ENCODE peak calls at places on chromosomes 13 and 19, in seven cellular contexts. H is head of caudate nucleus, Y is adrenal gland, D is WTC11, S is renal cortical epithelial cell, G is GDM1, U is fibroblast of lung. E is an unnamed sample.

GRCh38 chr13:109166807-109167206 is 537.4 kb downstream of the MYO16 start:
- DNase-seq in H (no peak), Y (no peak), D (no peak), S (no peak), G (no peak), U (peak; percentile 46), E (no peak)

GRCh38 chr13:113620036-113620435 is 35.5 kb downstream of the TFDP1 start:
- DNase-seq in H (no peak), Y (no peak), D (no peak), S (no peak), G (no peak), U (no peak), E (no peak)

GRCh38 chr13:40096357-40096911 is 441.0 kb downstream of the COG6 start:
- DNase-seq in H (no peak), Y (no peak), D (no peak), S (no peak), G (no peak), U (no peak), E (no peak)

GRCh38 chr19:50820549-50821247 is 2.9 kb downstream of the KLK1 start:
- DNase-seq in H (no peak), Y (no peak), D (no peak), S (no peak), G (no peak), U (no peak), E (peak; percentile 59)

GRCh38 chr13:102907886-102908515 is 62.2 kb downstream of the ERCC5 start:
- DNase-seq in H (no peak), Y (no peak), D (no peak), S (no peak), G (no peak), U (no peak), E (no peak)

GRCh38 chr13:95233026-95233635 is 68.1 kb downstream of the ABCC4 start:
- DNase-seq in H (no peak), Y (no peak), D (no peak), S (no peak), G (no peak), U (no peak), E (no peak)

GRCh38 chr13:100608906-100609305 is 20.3 kb upstream of the GGACT start:
- DNase-seq in H (no peak), Y (no peak), D (no peak), S (no peak), G (no peak), U (no peak), E (peak; percentile 73)

GRCh38 chr19:30567535-30568232 is 195.5 kb downstream of the ZNF536 start:
- DNase-seq in H (no peak), Y (peak; percentile 53), D (no peak), S (no peak), G (no peak), U (no peak), E (no peak)

GRCh38 chr13:111361046-111361872 is 40.8 kb downstream of the TEX29 start:
- DNase-seq in H (no peak), Y (no peak), D (no peak), S (no peak), G (no peak), U (no peak), E (no peak)

GRCh38 chr19:47598407-47599349 is 10.3 kb upstream of the BICRA start:
- DNase-seq in H (no peak), Y (peak; percentile 83), D (peak; percentile 76), S (peak; percentile 97), G (no peak), U (peak; percentile 96), E (no peak)

GRCh38 chr19:45254044-45254531 is 3.0 kb downstream of the MARK4 start:
- DNase-seq in H (no peak), Y (no peak), D (peak; percentile 39), S (no peak), G (no peak), U (no peak), E (no peak)

GRCh38 chr13:99686157-99686572 is 184.9 kb downstream of the TM9SF2 start:
- DNase-seq in H (no peak), Y (peak; percentile 86), D (peak; percentile 38), S (no peak), G (peak; percentile 7), U (no peak), E (no peak)

GRCh38 chr19:33399745-33400681 is 26.5 kb downstream of the CEBPG start:
- DNase-seq in H (no peak), Y (no peak), D (peak; percentile 21), S (no peak), G (no peak), U (no peak), E (no peak)

GRCh38 chr19:50728084-50728737 is 5.0 kb downstream of the CLEC11A start:
- DNase-seq in H (peak; percentile 92), Y (peak; percentile 90), D (peak; percentile 99), S (peak; percentile 59), G (peak; percentile 91), U (peak; percentile 73), E (peak; percentile 98)

GRCh38 chr13:62375653-62376052 is 960.0 kb upstream of the PCDH20 start:
- DNase-seq in H (no peak), Y (no peak), D (no peak), S (no peak), G (no peak), U (no peak), E (no peak)

GRCh38 chr19:1265611-1266115 is 3.5 kb upstream of the CIRBP start:
- DNase-seq in H (no peak), Y (peak; percentile 89), D (no peak), S (no peak), G (no peak), U (peak; percentile 80), E (peak; percentile 79)

GRCh38 chr19:13507053-13507611 is 853 bp upstream of the CACNA1A start:
- DNase-seq in H (peak; percentile 68), Y (no peak), D (peak; percentile 32), S (no peak), G (no peak), U (no peak), E (no peak)

GRCh38 chr13:76609643-76610042 is 276.6 kb downstream of the KCTD12 start:
- DNase-seq in H (peak; percentile 73), Y (no peak), D (no peak), S (no peak), G (no peak), U (no peak), E (no peak)

GRCh38 chr13:89455741-89456140 is 1784.6 kb downstream of the SLITRK5 start:
- DNase-seq in H (no peak), Y (no peak), D (no peak), S (peak; percentile 29), G (no peak), U (no peak), E (no peak)

GRCh38 chr19:2015611-2015950 is at the start of gene BTBD2:
- DNase-seq in H (peak; percentile 71), Y (peak; percentile 65), D (no peak), S (no peak), G (peak; percentile 21), U (peak; percentile 94), E (peak; percentile 58)

GRCh38 chr19:35736913-35737886 is 5.1 kb downstream of the IGFLR1 start:
- DNase-seq in H (no peak), Y (no peak), D (no peak), S (no peak), G (no peak), U (no peak), E (no peak)

GRCh38 chr19:18776288-18776594 is 14.9 kb downstream of the COMP start:
- DNase-seq in H (no peak), Y (no peak), D (no peak), S (no peak), G (no peak), U (peak; percentile 54), E (no peak)

GRCh38 chr19:12994701-12995595 is at the start of gene NFIX:
- DNase-seq in H (peak; percentile 35), Y (peak; percentile 70), D (no peak), S (no peak), G (peak; percentile 48), U (peak; percentile 59), E (peak; percentile 69)

GRCh38 chr19:52901842-52902241 is 4.4 kb upstream of the ZNF320 start:
- DNase-seq in H (no peak), Y (no peak), D (no peak), S (no peak), G (no peak), U (no peak), E (no peak)

GRCh38 chr19:11174336-11174735 is 18.8 kb upstream of the SPC24 start:
- DNase-seq in H (no peak), Y (no peak), D (no peak), S (no peak), G (no peak), U (no peak), E (no peak)

GRCh38 chr13:34076319-34076718 is 258.4 kb downstream of the RFC3 start:
- DNase-seq in H (no peak), Y (no peak), D (no peak), S (no peak), G (no peak), U (no peak), E (no peak)

GRCh38 chr19:6800991-6801396 is 28.5 kb downstream of the VAV1 start:
- DNase-seq in H (no peak), Y (no peak), D (no peak), S (peak; percentile 85), G (no peak), U (no peak), E (no peak)

GRCh38 chr13:28583661-28584091 is 75.3 kb upstream of the POMP start:
- DNase-seq in H (peak; percentile 6), Y (no peak), D (peak; percentile 14), S (no peak), G (no peak), U (no peak), E (peak; percentile 25)

GRCh38 chr13:109818136-109818535 is 31.8 kb upstream of the IRS2 start:
- DNase-seq in H (no peak), Y (no peak), D (no peak), S (no peak), G (no peak), U (no peak), E (no peak)

GRCh38 chr19:3604987-3605343 is 1.7 kb downstream of the TBXA2R start:
- DNase-seq in H (no peak), Y (no peak), D (no peak), S (no peak), G (no peak), U (no peak), E (peak; percentile 79)

GRCh38 chr13:49838989-49839388 is 46.5 kb upstream of the KPNA3 start:
- DNase-seq in H (no peak), Y (no peak), D (no peak), S (no peak), G (no peak), U (no peak), E (no peak)

GRCh38 chr19:7356899-7357627 is 8.3 kb downstream of the ARHGEF18 start:
- DNase-seq in H (peak; percentile 85), Y (no peak), D (no peak), S (no peak), G (no peak), U (no peak), E (peak; percentile 34)

GRCh38 chr19:30479231-30479630 is 107.0 kb downstream of the ZNF536 start:
- DNase-seq in H (no peak), Y (peak; percentile 59), D (no peak), S (no peak), G (no peak), U (peak; percentile 3), E (no peak)

GRCh38 chr19:51148571-51148970 is 6.5 kb downstream of the SIGLEC7 start:
- DNase-seq in H (no peak), Y (no peak), D (no peak), S (no peak), G (no peak), U (no peak), E (peak; percentile 30)

GRCh38 chr19:42246143-42246868 is 3.9 kb upstream of the GSK3A start:
- DNase-seq in H (peak; percentile 96), Y (peak; percentile 95), D (peak; percentile 75), S (peak; percentile 43), G (no peak), U (peak; percentile 81), E (no peak)

GRCh38 chr19:29635963-29636362 is 29.3 kb upstream of the PLEKHF1 start:
- DNase-seq in H (no peak), Y (no peak), D (no peak), S (no peak), G (no peak), U (no peak), E (no peak)

GRCh38 chr13:51729853-51730553 is 74.0 kb downstream of the DHRS12 start:
- DNase-seq in H (no peak), Y (peak; percentile 89), D (no peak), S (peak; percentile 90), G (no peak), U (peak; percentile 87), E (peak; percentile 81)

GRCh38 chr19:1269065-1269477 is at the start of gene CIRBP:
- DNase-seq in H (peak; percentile 100), Y (peak; percentile 100), D (peak; percentile 100), S (peak; percentile 94), G (peak; percentile 98), U (peak; percentile 99), E (peak; percentile 96)